ENCODE peak calls at places on chromosomes 7 and 10, in eight cellular contexts. I, H, W, A, L, E, M and J are unnamed samples.

GRCh38 chr10:133325392-133325760 is 11.3 kb downstream of the CALY start:
- DNase-seq in M (no peak), E (no peak), W (peak; percentile 42), I (no peak), H (no peak), A (no peak), L (no peak), J (no peak)

GRCh38 chr10:89147256-89147655 is 59.9 kb downstream of the CH25H start:
- DNase-seq in L (no peak), E (no peak), M (no peak), W (no peak), I (peak; percentile 97), A (no peak), H (no peak), J (no peak)

GRCh38 chr7:45660201-45660900 is 86.2 kb downstream of the ADCY1 start:
- DNase-seq in H (no peak), L (no peak), W (no peak), I (no peak), M (peak; percentile 2), E (no peak), A (no peak), J (no peak)

GRCh38 chr10:37760817-37761216 is 96.6 kb downstream of the ZNF248 start:
- DNase-seq in E (no peak), I (no peak), H (no peak), M (no peak), W (no peak), L (no peak), A (no peak), J (no peak)

GRCh38 chr10:17756557-17757208 is 4.7 kb downstream of the TMEM236 start:
- DNase-seq in H (no peak), A (no peak), M (peak; percentile 31), W (no peak), I (no peak), E (no peak), L (no peak), J (no peak)

GRCh38 chr7:151157645-151158329 is 9.7 kb downstream of the GBX1 start:
- DNase-seq in I (no peak), A (no peak), H (no peak), W (no peak), L (no peak), M (no peak), E (no peak), J (no peak)

GRCh38 chr10:18402766-18403346 is 248.5 kb downstream of the NSUN6 start:
- DNase-seq in E (peak; percentile 14), H (no peak), W (no peak), M (no peak), L (no peak), I (no peak), A (no peak), J (no peak)

GRCh38 chr7:130087364-130087763 is 17.0 kb downstream of the KLHDC10 start:
- DNase-seq in E (no peak), I (no peak), H (no peak), A (no peak), M (no peak), L (no peak), W (no peak), J (no peak)

GRCh38 chr10:11793762-11794479 is 29.2 kb upstream of the PROSER2 start:
- DNase-seq in M (no peak), E (peak; percentile 45), A (no peak), L (no peak), W (no peak), H (no peak), I (no peak), J (no peak)

GRCh38 chr7:103735377-103735776 is 254.1 kb downstream of the RELN start:
- DNase-seq in H (no peak), A (no peak), E (no peak), W (no peak), I (no peak), L (no peak), M (no peak), J (no peak)

GRCh38 chr7:23490357-23491131 is 20.3 kb upstream of the IGF2BP3 start:
- DNase-seq in M (no peak), H (peak; percentile 48), L (peak; percentile 59), W (peak; percentile 62), I (no peak), E (peak; percentile 55), A (no peak), J (no peak)

GRCh38 chr7:87000344-87000743 is 59.1 kb downstream of the ELAPOR2 start:
- DNase-seq in E (no peak), I (peak; percentile 9), H (no peak), W (no peak), A (no peak), L (no peak), M (no peak), J (no peak)

GRCh38 chr10:784377-784758 is 94.9 kb upstream of the DIP2C start:
- DNase-seq in W (no peak), L (no peak), E (no peak), I (no peak), M (peak; percentile 25), H (no peak), A (no peak), J (no peak)

GRCh38 chr7:151790095-151790825 is 86.7 kb downstream of the PRKAG2 start:
- DNase-seq in E (no peak), H (no peak), L (no peak), W (no peak), M (no peak), A (no peak), I (no peak), J (no peak)

GRCh38 chr7:28346972-28347371 is 65.3 kb upstream of the CREB5 start:
- DNase-seq in A (no peak), E (no peak), I (no peak), H (no peak), L (no peak), W (no peak), M (no peak), J (no peak)

GRCh38 chr7:46672861-46673260 is 751.8 kb upstream of the IGFBP3 start:
- DNase-seq in M (no peak), E (no peak), H (no peak), I (no peak), W (no peak), A (no peak), L (no peak), J (no peak)

GRCh38 chr10:78769526-78769925 is 299.2 kb upstream of the ZMIZ1 start:
- DNase-seq in L (no peak), E (no peak), A (no peak), I (no peak), M (no peak), H (no peak), W (no peak), J (no peak)

GRCh38 chr7:150784954-150785353 is 15.2 kb downstream of the TMEM176B start:
- DNase-seq in L (no peak), H (no peak), E (no peak), I (no peak), M (no peak), A (no peak), W (no peak), J (no peak)

GRCh38 chr10:77392236-77392721 is 245.3 kb downstream of the KCNMA1 start:
- DNase-seq in M (no peak), I (peak; percentile 24), H (no peak), W (no peak), L (no peak), E (peak; percentile 54), A (no peak), J (no peak)

GRCh38 chr7:29839302-29839701 is 33.0 kb downstream of the WIPF3 start:
- DNase-seq in H (no peak), I (peak; percentile 48), E (peak; percentile 42), A (no peak), W (no peak), L (no peak), M (no peak), J (no peak)

GRCh38 chr10:1360011-1360580 is 303.9 kb downstream of the WDR37 start:
- DNase-seq in A (no peak), L (no peak), I (no peak), H (peak; percentile 5), E (no peak), M (no peak), W (no peak), J (no peak)

GRCh38 chr7:40608321-40609075 is 473.7 kb downstream of the SUGCT start:
- DNase-seq in L (no peak), I (no peak), A (no peak), W (no peak), M (no peak), H (no peak), E (no peak), J (no peak)

GRCh38 chr7:19648791-19649190 is 60.0 kb downstream of the POLR1F start:
- DNase-seq in L (no peak), H (no peak), A (no peak), I (no peak), E (no peak), W (no peak), M (no peak), J (no peak)

GRCh38 chr10:124592101-124592500 is 130.5 kb downstream of the LHPP start:
- DNase-seq in H (no peak), E (no peak), L (no peak), I (no peak), A (no peak), W (no peak), M (no peak), J (no peak)

GRCh38 chr7:80440908-80441307 is 71.0 kb downstream of the GNAT3 start:
- DNase-seq in I (peak; percentile 3), L (no peak), E (no peak), W (no peak), A (no peak), H (no peak), M (no peak), J (no peak)

GRCh38 chr10:58266003-58266825 is 1.5 kb downstream of the IPMK start:
- DNase-seq in W (peak; percentile 51), A (no peak), M (no peak), E (peak; percentile 41), I (no peak), L (peak; percentile 30), H (peak; percentile 20), J (no peak)

GRCh38 chr10:670038-670437 is 19.4 kb downstream of the DIP2C start:
- DNase-seq in H (no peak), E (no peak), L (no peak), W (no peak), M (no peak), I (no peak), A (no peak), J (no peak)

GRCh38 chr7:128150223-128150622 is 90.9 kb upstream of the LEP start:
- DNase-seq in L (no peak), A (no peak), H (no peak), W (no peak), I (no peak), E (no peak), M (no peak), J (no peak)

GRCh38 chr7:41182782-41183181 is 520.1 kb downstream of the INHBA start:
- DNase-seq in W (no peak), H (no peak), A (no peak), L (no peak), M (no peak), E (no peak), I (no peak), J (no peak)

GRCh38 chr7:151244871-151245346 is 3.6 kb downstream of the SMARCD3 start:
- DNase-seq in M (no peak), H (no peak), W (no peak), E (no peak), L (no peak), A (peak; percentile 28), I (no peak), J (no peak)

GRCh38 chr7:158827411-158828342 is 1.6 kb downstream of the ESYT2 start:
- DNase-seq in E (no peak), I (no peak), M (no peak), A (no peak), H (no peak), W (peak; percentile 68), L (peak; percentile 70), J (no peak)

GRCh38 chr10:19158358-19158757 is 109.8 kb downstream of the MALRD1 start:
- DNase-seq in I (no peak), M (no peak), H (no peak), W (no peak), E (no peak), L (no peak), A (no peak), J (no peak)

GRCh38 chr7:78769551-78770101 is 683.8 kb downstream of the MAGI2 start:
- DNase-seq in A (no peak), E (peak; percentile 3), H (no peak), I (no peak), L (no peak), M (no peak), W (no peak), J (no peak)

GRCh38 chr10:86522385-86522855 is 828 bp upstream of the WAPL start:
- DNase-seq in M (no peak), H (no peak), A (no peak), E (peak; percentile 26), L (no peak), W (peak; percentile 28), I (no peak), J (no peak)